ENCODE peak calls at places on chromosome 11, in ten cellular contexts. T is NCI-H510A treated with DMSO at 0.1 percent for 48 hours; H is CD4-positive, alpha-beta T cell; I is T follicular helper cell; L is T-helper 1 cell; W is adipocyte; Q is colonic mucosa; S is activated T-cell treated with anti-CD3 and anti-CD28 coated beads for 1 hour; R is head of caudate nucleus; U is Caki2. Y is an unnamed sample.

GRCh38 chr11:85539029-85539689 is 88.0 kb downstream of the DLG2 start:
- DNase-seq in T (no peak), H (no peak), I (no peak), L (no peak), W (no peak), Q (no peak), S (no peak), R (no peak), U (no peak), Y (no peak)

GRCh38 chr11:22723257-22723656 is 56.8 kb downstream of the GAS2 start:
- DNase-seq in T (no peak), H (no peak), I (no peak), L (no peak), W (no peak), Q (no peak), S (no peak), R (no peak), U (no peak), Y (no peak)

GRCh38 chr11:103749158-103749557 is 287.3 kb upstream of the DDI1 start:
- DNase-seq in T (no peak), H (no peak), I (no peak), L (no peak), W (peak; percentile 19), Q (no peak), S (no peak), R (no peak), U (no peak), Y (peak; percentile 9)

GRCh38 chr11:9315078-9315688 is 790 bp upstream of the TMEM41B start:
- DNase-seq in T (peak; percentile 28), H (no peak), I (no peak), L (no peak), W (no peak), Q (no peak), S (no peak), R (no peak), U (no peak), Y (peak; percentile 4)

GRCh38 chr11:108927791-108928545 is 263.1 kb downstream of the DDX10 start:
- DNase-seq in T (no peak), H (no peak), I (no peak), L (no peak), W (no peak), Q (no peak), S (no peak), R (no peak), U (no peak), Y (peak; percentile 20)

GRCh38 chr11:128324531-128325141 is 262.7 kb downstream of the ETS1 start:
- DNase-seq in T (peak; percentile 66), H (peak; percentile 71), I (peak; percentile 70), L (peak; percentile 68), W (no peak), Q (no peak), S (peak; percentile 55), R (no peak), U (no peak), Y (no peak)

GRCh38 chr11:10631761-10632160 is 61.8 kb downstream of the IRAG1 start:
- DNase-seq in T (no peak), H (no peak), I (no peak), L (no peak), W (no peak), Q (no peak), S (no peak), R (no peak), U (no peak), Y (no peak)

GRCh38 chr11:46015941-46016340 is 93.5 kb downstream of the LARGE2 start:
- DNase-seq in T (no peak), H (no peak), I (no peak), L (no peak), W (no peak), Q (no peak), S (no peak), R (no peak), U (no peak), Y (peak; percentile 27)

GRCh38 chr11:65067446-65067845 is 9.1 kb upstream of the NAALADL1 start:
- DNase-seq in T (no peak), H (no peak), I (no peak), L (no peak), W (no peak), Q (no peak), S (no peak), R (no peak), U (no peak), Y (no peak)